ENCODE peak calls at places on chromosomes 7 and 10, in six cellular contexts. I, U, Y, L, K and V are unnamed samples.
A peak's percentile ranks its signal among the peaks of the same experiment; 100 is the strongest.

GRCh38 chr7:127935847-127936376 is 95.3 kb downstream of the LRRC4 start:
- DNase-seq in I (no peak), U (no peak), Y (no peak), L (no peak), K (no peak), V (no peak)

GRCh38 chr7:116687801-116688201 is 15.8 kb downstream of the MET start:
- DNase-seq in I (no peak), U (no peak), Y (peak; percentile 69), L (peak; percentile 89), K (peak; percentile 83), V (no peak)

GRCh38 chr7:138396251-138397070 is 63.6 kb upstream of the TRIM24 start:
- DNase-seq in I (no peak), U (no peak), Y (no peak), L (no peak), K (no peak), V (no peak)

GRCh38 chr7:116432517-116432916 is 67.0 kb upstream of the CAV2 start:
- DNase-seq in I (no peak), U (no peak), Y (no peak), L (no peak), K (no peak), V (no peak)

GRCh38 chr7:117857718-117858117 is 15.5 kb downstream of the CTTNBP2 start:
- DNase-seq in I (no peak), U (no peak), Y (no peak), L (no peak), K (no peak), V (no peak)

GRCh38 chr10:77710759-77711682 is 73.4 kb upstream of the KCNMA1 start:
- DNase-seq in I (peak; percentile 93), U (peak; percentile 59), Y (peak; percentile 29), L (peak; percentile 41), K (peak; percentile 44), V (peak; percentile 76)

GRCh38 chr7:134458341-134458805 is 527 bp downstream of the AKR1B1 start:
- DNase-seq in I (peak; percentile 93), U (peak; percentile 39), Y (no peak), L (peak; percentile 46), K (peak; percentile 34), V (peak; percentile 75)

GRCh38 chr7:55112056-55112455 is 93.2 kb downstream of the EGFR start:
- DNase-seq in I (no peak), U (no peak), Y (no peak), L (no peak), K (no peak), V (no peak)

GRCh38 chr10:74453151-74453550 is 302.1 kb downstream of the ADK start:
- DNase-seq in I (no peak), U (no peak), Y (no peak), L (no peak), K (no peak), V (no peak)

GRCh38 chr7:135678612-135679575 is 16.6 kb downstream of the STMP1 start:
- DNase-seq in I (no peak), U (no peak), Y (no peak), L (peak; percentile 94), K (peak; percentile 86), V (no peak)

GRCh38 chr7:134500982-134501381 is 26.4 kb upstream of the AKR1B10 start:
- DNase-seq in I (no peak), U (no peak), Y (no peak), L (no peak), K (no peak), V (no peak)

GRCh38 chr10:43437141-43437860 is 390 bp downstream of the ZNF487 start:
- DNase-seq in I (peak; percentile 86), U (no peak), Y (no peak), L (no peak), K (no peak), V (no peak)

GRCh38 chr7:151330656-151331055 is 11.0 kb upstream of the NUB1 start:
- DNase-seq in I (no peak), U (no peak), Y (no peak), L (no peak), K (no peak), V (no peak)

GRCh38 chr10:66307826-66308225 is 618.0 kb upstream of the LRRTM3 start:
- DNase-seq in I (no peak), U (no peak), Y (no peak), L (no peak), K (no peak), V (no peak)

GRCh38 chr7:64463636-64464375 is 99.1 kb downstream of the ZNF680 start:
- DNase-seq in I (peak; percentile 95), U (no peak), Y (peak; percentile 66), L (peak; percentile 70), K (peak; percentile 4), V (peak; percentile 68)

GRCh38 chr10:121566755-121567154 is 31.5 kb downstream of the FGFR2 start:
- DNase-seq in I (no peak), U (no peak), Y (no peak), L (no peak), K (no peak), V (no peak)

GRCh38 chr7:45662018-45662417 is 87.8 kb downstream of the ADCY1 start:
- DNase-seq in I (no peak), U (no peak), Y (no peak), L (no peak), K (no peak), V (no peak)

GRCh38 chr10:89201345-89202032 is 5.6 kb downstream of the CH25H start:
- DNase-seq in I (no peak), U (no peak), Y (no peak), L (no peak), K (peak; percentile 35), V (no peak)

GRCh38 chr10:2914741-2915140 is 152.6 kb upstream of the PFKP start:
- DNase-seq in I (no peak), U (no peak), Y (no peak), L (peak; percentile 4), K (no peak), V (no peak)

GRCh38 chr7:28629216-28629848 is 217.0 kb downstream of the CREB5 start:
- DNase-seq in I (no peak), U (no peak), Y (peak; percentile 79), L (peak; percentile 45), K (peak; percentile 54), V (no peak)

GRCh38 chr7:117588352-117588794 is 108.5 kb downstream of the CFTR start:
- DNase-seq in I (no peak), U (no peak), Y (peak; percentile 0), L (peak; percentile 66), K (peak; percentile 89), V (no peak)

GRCh38 chr10:131514454-131514853 is 202.9 kb upstream of the TCERG1L start:
- DNase-seq in I (no peak), U (no peak), Y (peak; percentile 12), L (no peak), K (no peak), V (no peak)

GRCh38 chr10:121469797-121470606 is 128.2 kb downstream of the FGFR2 start:
- DNase-seq in I (no peak), U (no peak), Y (no peak), L (no peak), K (no peak), V (no peak)

GRCh38 chr10:99630439-99630838 is 10.2 kb upstream of the SLC25A28 start:
- DNase-seq in I (no peak), U (no peak), Y (peak; percentile 50), L (peak; percentile 60), K (peak; percentile 64), V (no peak)

GRCh38 chr10:62399211-62399610 is 25.0 kb downstream of the ZNF365 start:
- DNase-seq in I (no peak), U (no peak), Y (no peak), L (peak; percentile 89), K (peak; percentile 66), V (no peak)

GRCh38 chr10:3803884-3804741 is 19.1 kb upstream of the KLF6 start:
- DNase-seq in I (no peak), U (peak; percentile 47), Y (no peak), L (peak; percentile 31), K (peak; percentile 13), V (peak; percentile 91)

GRCh38 chr10:15541376-15541775 is 170.3 kb upstream of the FAM171A1 start:
- DNase-seq in I (no peak), U (no peak), Y (peak; percentile 20), L (no peak), K (no peak), V (no peak)

GRCh38 chr10:24114561-24114960 is 94.4 kb upstream of the KIAA1217 start:
- DNase-seq in I (no peak), U (no peak), Y (no peak), L (peak; percentile 23), K (no peak), V (no peak)

GRCh38 chr7:22730921-22731654 is 4.1 kb downstream of the IL6 start:
- DNase-seq in I (no peak), U (no peak), Y (peak; percentile 72), L (peak; percentile 89), K (peak; percentile 76), V (no peak)

GRCh38 chr10:13795653-13796555 is 209.1 kb downstream of the PRPF18 start:
- DNase-seq in I (peak; percentile 55), U (no peak), Y (no peak), L (no peak), K (no peak), V (no peak)

GRCh38 chr7:139078399-139078798 is 31.1 kb downstream of the ZC3HAV1 start:
- DNase-seq in I (no peak), U (no peak), Y (no peak), L (peak; percentile 22), K (peak; percentile 75), V (no peak)

GRCh38 chr10:132714096-132714721 is 71.7 kb downstream of the NKX6-2 start:
- DNase-seq in I (peak; percentile 96), U (no peak), Y (no peak), L (peak; percentile 50), K (no peak), V (peak; percentile 46)

GRCh38 chr10:102744374-102745051 is 765 bp downstream of the WBP1L start:
- DNase-seq in I (peak; percentile 59), U (no peak), Y (no peak), L (no peak), K (peak; percentile 16), V (no peak)